ENCODE peak calls at places on chromosomes 1 and 21, in eight cellular contexts. K, N, U, J, I, M, B and V are unnamed samples.

GRCh38 chr21:35401476-35401875 is 352.4 kb upstream of the RUNX1 start:
- DNase-seq in K (no peak), N (no peak), U (no peak), J (no peak), I (no peak), M (no peak), B (no peak), V (no peak)

GRCh38 chr1:33377013-33377412 is 53.9 kb downstream of the PHC2 start:
- DNase-seq in K (no peak), N (no peak), U (peak), J (no peak), I (no peak), M (no peak), B (no peak), V (no peak)

GRCh38 chr1:94298861-94299260 is 61.5 kb upstream of the ARHGAP29 start:
- DNase-seq in K (no peak), N (no peak), U (peak), J (peak), I (no peak), M (no peak), B (no peak), V (no peak)

GRCh38 chr1:47687618-47687940 is 249.7 kb downstream of the FOXD2 start:
- DNase-seq in K (no peak), N (no peak), U (peak), J (no peak), I (no peak), M (no peak), B (peak), V (no peak)

GRCh38 chr1:20373286-20373685 is 82.6 kb downstream of the VWA5B1 start:
- DNase-seq in K (no peak), N (no peak), U (no peak), J (no peak), I (no peak), M (no peak), B (no peak), V (no peak)

GRCh38 chr1:15152318-15153183 is 996 bp upstream of the TMEM51 start:
- DNase-seq in K (peak), N (peak), U (peak), J (peak), I (peak), M (peak), B (peak), V (peak)

GRCh38 chr1:25106981-25107642 is 125.2 kb downstream of the SYF2 start:
- DNase-seq in K (no peak), N (no peak), U (no peak), J (no peak), I (peak), M (no peak), B (no peak), V (peak)

GRCh38 chr1:228472655-228473054 is 14.5 kb upstream of the RNF187 start:
- DNase-seq in K (no peak), N (no peak), U (no peak), J (peak), I (no peak), M (no peak), B (no peak), V (no peak)

GRCh38 chr1:9238134-9238533 is 3.6 kb downstream of the H6PD start:
- DNase-seq in K (no peak), N (no peak), U (no peak), J (no peak), I (no peak), M (no peak), B (peak), V (no peak)

GRCh38 chr1:25022361-25023189 is 92.5 kb upstream of the RUNX3 start:
- DNase-seq in K (peak), N (peak), U (peak), J (no peak), I (peak), M (peak), B (peak), V (peak)

GRCh38 chr1:243850013-243850367 is at the start of gene AKT3:
- DNase-seq in K (no peak), N (peak), U (no peak), J (no peak), I (no peak), M (no peak), B (peak), V (no peak)

GRCh38 chr21:29237110-29238051 is 61.3 kb upstream of the BACH1 start:
- DNase-seq in K (peak), N (no peak), U (no peak), J (no peak), I (no peak), M (no peak), B (no peak), V (no peak)

GRCh38 chr1:107450899-107451664 is 310.2 kb downstream of the NTNG1 start:
- DNase-seq in K (no peak), N (no peak), U (no peak), J (no peak), I (no peak), M (no peak), B (no peak), V (no peak)

GRCh38 chr1:84156210-84156621 is 12.1 kb downstream of the PRKACB start:
- DNase-seq in K (no peak), N (no peak), U (no peak), J (peak), I (no peak), M (peak), B (no peak), V (no peak)

GRCh38 chr1:93244298-93245069 is 64.0 kb downstream of the CCDC18 start:
- DNase-seq in K (no peak), N (no peak), U (no peak), J (no peak), I (no peak), M (no peak), B (no peak), V (no peak)

GRCh38 chr1:48462716-48463285 is 9.2 kb downstream of the SPATA6 start:
- DNase-seq in K (no peak), N (no peak), U (peak), J (no peak), I (no peak), M (no peak), B (no peak), V (no peak)

GRCh38 chr21:15293251-15293650 is 228.5 kb upstream of the NRIP1 start:
- DNase-seq in K (no peak), N (no peak), U (peak), J (peak), I (no peak), M (peak), B (no peak), V (no peak)

GRCh38 chr1:6870571-6870970 is 85.3 kb downstream of the CAMTA1 start:
- DNase-seq in K (no peak), N (no peak), U (no peak), J (no peak), I (no peak), M (no peak), B (no peak), V (no peak)

GRCh38 chr21:31142600-31142999 is 104.3 kb upstream of the KRTAP19-8 start:
- DNase-seq in K (no peak), N (no peak), U (no peak), J (no peak), I (no peak), M (no peak), B (no peak), V (no peak)

GRCh38 chr21:42627527-42628289 is 25.7 kb upstream of the PDE9A start:
- DNase-seq in K (no peak), N (no peak), U (no peak), J (no peak), I (no peak), M (no peak), B (no peak), V (no peak)

GRCh38 chr21:42565886-42566523 is 52.4 kb downstream of the SLC37A1 start:
- DNase-seq in K (peak), N (peak), U (peak), J (no peak), I (peak), M (no peak), B (peak), V (no peak)

GRCh38 chr1:16077430-16078245 is 4.2 kb upstream of the FAM131C start:
- DNase-seq in K (no peak), N (no peak), U (peak), J (no peak), I (no peak), M (no peak), B (no peak), V (no peak)

GRCh38 chr1:71521655-71522264 is 440.9 kb upstream of the ZRANB2 start:
- DNase-seq in K (no peak), N (peak), U (peak), J (peak), I (peak), M (peak), B (peak), V (no peak)

GRCh38 chr21:46297311-46298082 is 11.4 kb downstream of the YBEY start:
- DNase-seq in K (peak), N (no peak), U (no peak), J (peak), I (no peak), M (no peak), B (no peak), V (no peak)

GRCh38 chr1:157237522-157237921 is 99.3 kb upstream of the ETV3 start:
- DNase-seq in K (no peak), N (no peak), U (no peak), J (no peak), I (no peak), M (no peak), B (no peak), V (no peak)

GRCh38 chr1:13908128-13908527 is 208.1 kb downstream of the PRDM2 start:
- DNase-seq in K (no peak), N (no peak), U (no peak), J (no peak), I (no peak), M (no peak), B (no peak), V (no peak)

GRCh38 chr1:13917607-13918006 is 217.6 kb downstream of the PRDM2 start:
- DNase-seq in K (no peak), N (no peak), U (no peak), J (no peak), I (no peak), M (no peak), B (no peak), V (no peak)

GRCh38 chr1:13916530-13916929 is 216.5 kb downstream of the PRDM2 start:
- DNase-seq in K (no peak), N (no peak), U (no peak), J (no peak), I (no peak), M (no peak), B (no peak), V (no peak)

GRCh38 chr1:13913396-13913795 is 213.4 kb downstream of the PRDM2 start:
- DNase-seq in K (no peak), N (no peak), U (no peak), J (no peak), I (no peak), M (no peak), B (no peak), V (no peak)

DNA sequence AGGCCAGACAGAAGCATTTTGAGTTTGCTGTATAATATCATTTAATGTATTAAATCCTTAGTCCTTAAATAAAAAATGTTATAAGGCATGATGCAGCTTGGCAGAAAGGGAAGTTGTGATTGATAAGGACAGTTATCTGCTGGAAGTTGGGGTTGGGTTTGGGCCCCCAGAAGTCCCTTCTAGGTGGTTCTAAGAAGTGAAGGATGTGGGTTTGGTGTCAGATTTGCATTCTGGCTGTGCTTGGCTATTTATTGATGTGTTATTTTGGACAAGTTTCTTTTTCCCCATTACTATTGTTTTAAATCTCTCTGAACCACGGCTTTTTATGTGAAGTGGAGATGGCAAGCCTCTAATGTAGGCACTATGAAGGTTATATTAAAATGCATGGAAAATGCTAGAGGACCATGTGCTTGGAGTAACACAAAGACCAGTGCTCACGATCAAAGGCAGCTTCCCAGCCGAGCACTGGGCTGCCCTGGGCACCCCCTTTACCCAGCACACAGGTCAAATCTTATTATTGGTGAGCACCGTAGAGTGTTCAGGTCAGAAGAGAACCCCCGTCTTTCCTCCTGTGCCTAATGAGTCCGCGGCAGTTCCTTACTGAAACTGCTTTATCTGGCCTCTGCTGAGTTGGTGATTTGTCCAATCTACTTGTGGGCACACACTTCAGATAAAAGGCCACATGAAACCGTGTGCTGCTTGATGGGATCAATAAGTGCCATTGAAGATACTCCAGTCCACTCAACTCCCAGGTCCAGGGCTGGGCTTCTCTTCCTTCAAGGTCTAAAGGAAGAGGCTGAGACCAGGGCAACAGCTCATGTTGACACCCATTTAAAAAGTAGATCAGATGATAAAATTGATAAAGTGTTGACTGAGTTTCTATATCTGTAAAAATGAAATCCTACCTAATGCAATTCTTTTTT is 212.0 kb downstream of the PRDM2 start:
- DNase-seq in K (no peak), N (no peak), U (no peak), J (no peak), I (no peak), M (no peak), B (no peak), V (no peak)
- H3K27ac ChIP-seq in K (no peak), N (no peak), U (no peak), J (no peak), I (no peak), M (no peak), B (no peak), V (no peak)

GRCh38 chr1:178916448-178917174 is 45.7 kb upstream of the ANGPTL1 start:
- DNase-seq in K (no peak), N (no peak), U (no peak), J (no peak), I (no peak), M (no peak), B (no peak), V (no peak)
- TF ChIP-seq POLR2A in K (no peak), N (no peak), U (no peak), J (no peak), I (no peak), M (no peak), B (no peak), V (no peak)

DNA sequence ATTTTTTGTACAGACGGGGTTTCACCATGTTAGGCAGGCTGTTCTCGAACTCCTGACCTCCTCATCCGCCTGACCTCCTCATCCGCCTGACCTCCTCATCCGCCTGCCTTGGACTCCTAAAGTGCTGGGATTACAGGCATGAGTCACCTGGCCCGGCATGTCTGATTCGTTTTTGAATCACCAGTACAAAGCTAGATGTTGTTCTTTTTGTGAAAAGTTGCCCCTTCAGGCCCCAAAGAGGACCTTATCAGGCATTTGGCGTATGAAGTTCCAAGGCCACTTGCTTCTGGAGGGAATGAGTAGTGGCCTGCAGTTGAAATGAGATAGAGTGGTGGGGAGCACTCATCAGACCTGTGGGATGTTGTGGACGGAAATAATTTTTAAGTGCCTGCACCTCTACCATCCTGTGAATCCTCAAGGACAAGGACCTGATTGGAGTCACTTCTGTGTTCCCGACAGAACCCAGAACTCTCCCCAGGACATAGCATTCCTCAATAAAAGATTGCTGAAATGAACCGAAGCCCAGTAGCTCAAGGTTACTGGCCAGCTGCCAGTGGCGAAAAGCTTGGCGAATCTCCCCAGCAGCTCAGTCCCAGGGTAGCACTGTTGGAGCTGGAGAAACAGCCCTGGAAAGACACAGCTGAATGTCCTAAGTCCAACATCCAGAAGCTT is 50.1 kb downstream of the NDUFS5 start:
- DNase-seq in K (peak), N (peak), U (peak), J (no peak), I (peak), M (no peak), B (peak), V (peak)
- H3K27ac ChIP-seq in K (peak), N (peak), U (peak), J (no peak), I (no peak), M (no peak), B (peak), V (no peak)

GRCh38 chr1:21936366-21937031 is 611 bp downstream of the HSPG2 start:
- DNase-seq in K (no peak), N (no peak), U (no peak), J (no peak), I (peak), M (no peak), B (no peak), V (no peak)

GRCh38 chr1:21937372-21938121 is 437 bp upstream of the HSPG2 start:
- DNase-seq in K (peak), N (peak), U (peak), J (peak), I (peak), M (peak), B (peak), V (peak)

GRCh38 chr1:21935393-21935804 is 1.7 kb downstream of the HSPG2 start:
- DNase-seq in K (no peak), N (no peak), U (no peak), J (peak), I (no peak), M (peak), B (no peak), V (no peak)

GRCh38 chr1:21935891-21936365 is 1.2 kb downstream of the HSPG2 start:
- DNase-seq in K (no peak), N (peak), U (no peak), J (peak), I (peak), M (peak), B (peak), V (no peak)

GRCh38 chr1:21937034-21937371 is at the start of gene HSPG2:
- DNase-seq in K (no peak), N (no peak), U (no peak), J (no peak), I (no peak), M (no peak), B (no peak), V (no peak)
- TF ChIP-seq POLR2A in K (no peak), N (no peak), U (peak), J (no peak), I (no peak), M (peak), B (no peak), V (peak)

DNA sequence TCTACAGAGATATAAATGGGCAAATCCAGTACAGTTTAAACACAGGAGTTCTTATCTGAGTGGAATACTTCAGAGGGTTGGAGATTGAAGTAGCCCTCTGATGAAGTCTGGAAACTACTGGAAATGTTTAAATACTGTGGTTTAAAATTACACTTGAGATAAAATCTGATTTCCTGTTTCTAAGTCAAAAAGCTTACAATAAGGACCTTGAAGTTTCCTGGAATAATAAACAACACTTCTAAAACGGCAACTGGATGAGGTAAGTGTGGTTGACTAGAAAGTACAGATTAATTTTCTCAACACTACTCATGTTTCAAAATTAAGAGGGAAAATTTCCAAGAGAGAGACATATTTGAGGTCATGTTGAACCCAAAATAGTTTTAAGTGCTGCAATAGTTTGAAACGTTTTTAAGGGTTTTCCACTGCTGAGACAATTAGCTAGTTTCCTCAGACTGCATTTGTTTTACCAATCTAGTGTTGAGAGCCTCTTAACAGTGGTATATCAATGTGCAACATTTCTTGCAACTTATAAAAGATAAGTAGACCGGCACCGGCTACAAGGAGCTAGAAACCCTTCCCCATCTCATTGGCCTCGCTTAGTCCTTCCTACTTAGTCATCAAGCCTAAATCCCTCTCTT is 27.4 kb downstream of the KCNA3 start:
- DNase-seq in K (no peak), N (no peak), U (no peak), J (peak), I (no peak), M (no peak), B (no peak), V (no peak)
- H3K27ac ChIP-seq in K (peak), N (no peak), U (no peak), J (no peak), I (peak), M (no peak), B (no peak), V (peak)

GRCh38 chr1:112057736-112058135 is 68.3 kb upstream of the KCND3 start:
- DNase-seq in K (no peak), N (no peak), U (no peak), J (no peak), I (no peak), M (no peak), B (no peak), V (no peak)
- TF ChIP-seq POLR2A in K (no peak), N (no peak), U (no peak), J (no peak), I (no peak), M (no peak), B (no peak), V (no peak)

GRCh38 chr1:27100797-27101491 is 54.0 kb downstream of the SLC9A1 start:
- DNase-seq in K (no peak), N (no peak), U (no peak), J (no peak), I (no peak), M (no peak), B (no peak), V (no peak)
- H3K27ac ChIP-seq in K (peak), N (no peak), U (no peak), J (no peak), I (no peak), M (peak), B (peak), V (no peak)